ENCODE peak calls at places on chromosome 18, in six cellular contexts. E is stimulated activated naive CD4-positive, alpha-beta T cell; B is CD4-positive, alpha-beta T cell; R is cardiac fibroblast; Y is left cardiac atrium; X is NCI-H345. A is an unnamed sample.

GRCh38 chr18:78732273-78733210 is 247.1 kb upstream of the SALL3 start:
- DNase-seq in R (peak; percentile 3), B (no peak), Y (no peak), E (no peak), X (no peak), A (no peak)

GRCh38 chr18:54679318-54680149 is 88.5 kb downstream of the DYNAP start:
- DNase-seq in Y (no peak), E (peak; percentile 13), X (peak; percentile 0), B (no peak), R (peak; percentile 89), A (no peak)

GRCh38 chr18:76668119-76668518 is 154.2 kb upstream of the ZNF236 start:
- DNase-seq in X (no peak), E (no peak), Y (no peak), R (no peak), B (no peak), A (no peak)

GRCh38 chr18:57980573-57981348 is 63.3 kb upstream of the NEDD4L start:
- DNase-seq in X (peak; percentile 90), R (no peak), E (no peak), Y (no peak), B (no peak), A (no peak)

GRCh38 chr18:9649164-9649540 is 34.8 kb upstream of the PPP4R1 start:
- DNase-seq in R (no peak), Y (no peak), X (no peak), E (no peak), B (no peak), A (no peak)

GRCh38 chr18:80042785-80043184 is 8.6 kb downstream of the RBFA start:
- DNase-seq in R (no peak), X (no peak), B (no peak), Y (no peak), E (no peak), A (no peak)

GRCh38 chr18:79446931-79447330 is 51.2 kb downstream of the NFATC1 start:
- DNase-seq in R (no peak), B (no peak), E (no peak), X (no peak), Y (no peak), A (no peak)

GRCh38 chr18:76709659-76710645 is 112.4 kb upstream of the ZNF236 start:
- DNase-seq in Y (peak; percentile 73), E (peak; percentile 54), X (peak; percentile 73), B (peak; percentile 41), R (peak; percentile 80), A (no peak)

GRCh38 chr18:3513481-3513880 is 63.5 kb downstream of the TGIF1 start:
- DNase-seq in X (no peak), Y (no peak), B (no peak), E (no peak), R (no peak), A (no peak)

GRCh38 chr18:36580874-36581750 is 247.7 kb downstream of the TPGS2 start:
- DNase-seq in Y (no peak), E (no peak), B (no peak), X (no peak), R (peak; percentile 34), A (no peak)

GRCh38 chr18:55587341-55588000 is 521 bp downstream of the TCF4 start:
- DNase-seq in R (peak; percentile 65), B (no peak), E (no peak), Y (peak; percentile 27), X (peak; percentile 57), A (no peak)

A was measured in RWPE2.